ENCODE peak calls at places on chromosomes 1 and 21, in four cellular contexts. One of them, this sample, is unnamed.

GRCh38 chr1:228097333-228098081 is 5.6 kb downstream of the C1orf35 start:
- DNase-seq in lower lobe of right lung: no peak
- DNase-seq in ovary: no peak
- DNase-seq in upper lobe of right lung: peak; percentile 60
- DNase-seq in this sample: no peak

GRCh38 chr1:116934586-116935207 is 25.0 kb downstream of the PTGFRN start:
- DNase-seq in ovary: no peak
- DNase-seq in upper lobe of right lung: no peak
- DNase-seq in lower lobe of right lung: no peak
- DNase-seq in this sample: no peak

GRCh38 chr1:31570228-31570627 is 6.1 kb upstream of the TINAGL1 start:
- DNase-seq in lower lobe of right lung: no peak
- DNase-seq in upper lobe of right lung: peak; percentile 31
- DNase-seq in ovary: no peak
- DNase-seq in this sample: no peak

GRCh38 chr1:86861424-86861823 is 52.5 kb downstream of the SELENOF start:
- DNase-seq in upper lobe of right lung: no peak
- DNase-seq in lower lobe of right lung: no peak
- DNase-seq in ovary: no peak
- DNase-seq in this sample: no peak

GRCh38 chr1:78114034-78114956 is 68.5 kb downstream of the GIPC2 start:
- DNase-seq in lower lobe of right lung: no peak
- DNase-seq in ovary: peak; percentile 44
- DNase-seq in upper lobe of right lung: no peak
- DNase-seq in this sample: no peak

GRCh38 chr1:56034222-56034621 is 545.1 kb downstream of the PLPP3 start:
- DNase-seq in upper lobe of right lung: no peak
- DNase-seq in lower lobe of right lung: no peak
- DNase-seq in ovary: no peak
- DNase-seq in this sample: no peak

GRCh38 chr1:33524586-33524985 is 52.1 kb downstream of the ZSCAN20 start:
- DNase-seq in upper lobe of right lung: no peak
- DNase-seq in ovary: no peak
- DNase-seq in lower lobe of right lung: no peak
- DNase-seq in this sample: no peak

GRCh38 chr1:177517556-177517955 is 346.8 kb downstream of the BRINP2 start:
- DNase-seq in lower lobe of right lung: no peak
- DNase-seq in ovary: no peak
- DNase-seq in upper lobe of right lung: no peak
- DNase-seq in this sample: no peak

GRCh38 chr21:36320421-36321324 is 676 bp downstream of the MORC3 start:
- DNase-seq in lower lobe of right lung: peak; percentile 81
- DNase-seq in upper lobe of right lung: peak; percentile 87
- DNase-seq in ovary: peak; percentile 82
- DNase-seq in this sample: peak; percentile 91

GRCh38 chr1:45552309-45552708 is 1.7 kb downstream of the AKR1A1 start:
- DNase-seq in ovary: no peak
- DNase-seq in lower lobe of right lung: peak; percentile 48
- DNase-seq in upper lobe of right lung: no peak
- DNase-seq in this sample: no peak

GRCh38 chr1:6199298-6200187 is at the start of gene RPL22:
- DNase-seq in upper lobe of right lung: peak; percentile 99
- DNase-seq in ovary: peak; percentile 98
- DNase-seq in lower lobe of right lung: peak; percentile 99
- DNase-seq in this sample: peak; percentile 99

GRCh38 chr1:111481387-111482221 is 7.8 kb downstream of the C1orf162 start:
- DNase-seq in lower lobe of right lung: peak; percentile 88
- DNase-seq in upper lobe of right lung: peak; percentile 90
- DNase-seq in ovary: peak; percentile 86
- DNase-seq in this sample: peak; percentile 91

GRCh38 chr1:112395261-112395831 is 668 bp upstream of the CTTNBP2NL start:
- DNase-seq in lower lobe of right lung: no peak
- DNase-seq in ovary: no peak
- DNase-seq in upper lobe of right lung: no peak
- DNase-seq in this sample: no peak

GRCh38 chr1:241352401-241352800 is 4.6 kb downstream of the RGS7 start:
- DNase-seq in ovary: no peak
- DNase-seq in upper lobe of right lung: no peak
- DNase-seq in lower lobe of right lung: no peak
- DNase-seq in this sample: no peak

GRCh38 chr1:222928212-222928611 is 113.4 kb downstream of the DISP1 start:
- DNase-seq in ovary: peak; percentile 56
- DNase-seq in lower lobe of right lung: peak; percentile 52
- DNase-seq in upper lobe of right lung: peak; percentile 69
- DNase-seq in this sample: peak; percentile 79

GRCh38 chr1:226097866-226098625 is 35.5 kb downstream of the H3-3A start:
- DNase-seq in upper lobe of right lung: no peak
- DNase-seq in lower lobe of right lung: no peak
- DNase-seq in ovary: no peak
- DNase-seq in this sample: no peak

GRCh38 chr1:54289061-54289938 is 89.3 kb downstream of the MRPL37 start:
- DNase-seq in upper lobe of right lung: no peak
- DNase-seq in ovary: no peak
- DNase-seq in lower lobe of right lung: no peak
- DNase-seq in this sample: no peak

GRCh38 chr1:87169250-87169910 is 159.3 kb upstream of the LMO4 start:
- DNase-seq in upper lobe of right lung: no peak
- DNase-seq in lower lobe of right lung: no peak
- DNase-seq in ovary: no peak
- DNase-seq in this sample: no peak

GRCh38 chr1:183926978-183927377 is 110.5 kb downstream of the COLGALT2 start:
- DNase-seq in upper lobe of right lung: no peak
- DNase-seq in ovary: no peak
- DNase-seq in lower lobe of right lung: no peak
- DNase-seq in this sample: no peak

GRCh38 chr21:35697321-35697808 is 363.0 kb downstream of the SETD4 start:
- DNase-seq in ovary: peak; percentile 87
- DNase-seq in upper lobe of right lung: peak; percentile 76
- DNase-seq in lower lobe of right lung: peak; percentile 75
- DNase-seq in this sample: peak; percentile 75

GRCh38 chr1:25568090-25568833 is 24.9 kb downstream of the LDLRAP1 start:
- DNase-seq in upper lobe of right lung: no peak
- DNase-seq in ovary: peak; percentile 55
- DNase-seq in lower lobe of right lung: no peak
- DNase-seq in this sample: no peak

GRCh38 chr1:84855168-84855567 is 37.8 kb downstream of the LPAR3 start:
- DNase-seq in upper lobe of right lung: no peak
- DNase-seq in ovary: no peak
- DNase-seq in lower lobe of right lung: no peak
- DNase-seq in this sample: no peak

GRCh38 chr1:40612345-40612831 is 53.1 kb downstream of the RIMS3 start:
- DNase-seq in upper lobe of right lung: no peak
- DNase-seq in ovary: no peak
- DNase-seq in lower lobe of right lung: no peak
- DNase-seq in this sample: peak; percentile 39

GRCh38 chr1:214319930-214320329 is 39.0 kb downstream of the SMYD2 start:
- DNase-seq in lower lobe of right lung: no peak
- DNase-seq in upper lobe of right lung: no peak
- DNase-seq in ovary: no peak
- DNase-seq in this sample: no peak

GRCh38 chr1:170214980-170215910 is 69.5 kb downstream of the NTMT2 start:
- DNase-seq in upper lobe of right lung: no peak
- DNase-seq in lower lobe of right lung: no peak
- DNase-seq in ovary: peak; percentile 53
- DNase-seq in this sample: peak; percentile 71

GRCh38 chr1:36447450-36447849 is 2.8 kb downstream of the OSCP1 start:
- DNase-seq in ovary: no peak
- DNase-seq in upper lobe of right lung: no peak
- DNase-seq in lower lobe of right lung: no peak
- DNase-seq in this sample: no peak
- H3K27ac ChIP-seq in ovary: no peak overlapping the region
- H3K27ac ChIP-seq in upper lobe of right lung: no peak overlapping the region
- H3K27ac ChIP-seq in lower lobe of right lung: no peak overlapping the region
- H3K27ac ChIP-seq in this sample: no peak overlapping the region

GRCh38 chr1:152535774-152536173 is 21.5 kb downstream of the CRCT1 start:
- DNase-seq in ovary: no peak
- DNase-seq in upper lobe of right lung: no peak
- DNase-seq in lower lobe of right lung: no peak
- DNase-seq in this sample: no peak
- H3K9me3 ChIP-seq in ovary: no peaks in the 10 kb centered on the region
- H3K9me3 ChIP-seq in upper lobe of right lung: no peaks in the 10 kb centered on the region
- H3K9me3 ChIP-seq in lower lobe of right lung: no peaks in the 10 kb centered on the region
- H3K9me3 ChIP-seq in this sample: no peaks in the 10 kb centered on the region

GRCh38 chr1:172588296-172589291 is 55.6 kb downstream of the SUCO start:
- DNase-seq in ovary: no peak
- DNase-seq in upper lobe of right lung: no peak
- DNase-seq in lower lobe of right lung: no peak
- DNase-seq in this sample: no peak

GRCh38 chr1:172585348-172585747 is 52.4 kb downstream of the SUCO start:
- DNase-seq in ovary: no peak
- DNase-seq in upper lobe of right lung: no peak
- DNase-seq in lower lobe of right lung: no peak
- DNase-seq in this sample: no peak

GRCh38 chr1:172585861-172586260 is 52.9 kb downstream of the SUCO start:
- DNase-seq in ovary: no peak
- DNase-seq in lower lobe of right lung: no peak
- DNase-seq in upper lobe of right lung: no peak
- DNase-seq in this sample: no peak

DNA sequence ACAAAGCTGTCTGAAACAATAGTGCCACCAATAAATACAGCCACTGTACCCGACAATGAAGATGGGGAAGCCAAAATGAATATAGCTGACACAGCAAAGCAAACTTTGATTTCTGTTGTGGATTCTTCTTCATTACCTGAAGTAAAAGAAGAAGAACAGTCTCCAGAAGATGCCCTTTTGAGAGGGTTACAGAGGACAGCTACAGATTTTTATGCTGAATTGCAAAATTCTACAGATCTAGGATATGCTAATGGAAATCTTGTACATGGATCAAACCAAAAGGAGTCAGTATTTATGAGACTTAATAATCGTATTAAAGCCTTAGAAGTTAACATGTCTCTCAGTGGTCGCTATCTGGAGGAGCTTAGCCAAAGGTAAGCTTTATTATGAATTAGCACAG is 56.6 kb downstream of the SUCO start:
- DNase-seq in ovary: no peak
- DNase-seq in upper lobe of right lung: no peak
- DNase-seq in lower lobe of right lung: no peak
- DNase-seq in this sample: no peak
- H3K4me1 ChIP-seq in ovary: no peaks in the 10 kb centered on the region
- H3K4me1 ChIP-seq in upper lobe of right lung: no peaks in the 10 kb centered on the region
- H3K4me1 ChIP-seq in lower lobe of right lung: no peaks in the 10 kb centered on the region
- H3K4me1 ChIP-seq in this sample: no peaks in the 10 kb centered on the region

GRCh38 chr1:15802234-15802965 is 5.0 kb downstream of the UQCRHL start:
- DNase-seq in lower lobe of right lung: no peak
- DNase-seq in ovary: no peak
- DNase-seq in upper lobe of right lung: no peak
- DNase-seq in this sample: no peak
- H3K27ac ChIP-seq in lower lobe of right lung: no peak overlapping the region
- H3K27ac ChIP-seq in ovary: no peak overlapping the region
- H3K27ac ChIP-seq in upper lobe of right lung: no peak overlapping the region
- H3K27ac ChIP-seq in this sample: no peak overlapping the region

GRCh38 chr21:44376606-44377005 is 23.2 kb downstream of the TRPM2 start:
- DNase-seq in ovary: peak; percentile 20
- DNase-seq in upper lobe of right lung: peak; percentile 36
- DNase-seq in lower lobe of right lung: no peak
- DNase-seq in this sample: no peak
- H3K9me3 ChIP-seq in ovary: no peaks in the 10 kb centered on the region
- H3K9me3 ChIP-seq in upper lobe of right lung: no peaks in the 10 kb centered on the region
- H3K9me3 ChIP-seq in lower lobe of right lung: no peaks in the 10 kb centered on the region
- H3K9me3 ChIP-seq in this sample: no peaks in the 10 kb centered on the region

GRCh38 chr1:150385537-150386445 is 21.8 kb downstream of the RPRD2 start:
- DNase-seq in ovary: no peak
- DNase-seq in upper lobe of right lung: no peak
- DNase-seq in lower lobe of right lung: no peak
- DNase-seq in this sample: no peak

GRCh38 chr1:150389650-150390049 is 25.7 kb downstream of the RPRD2 start:
- DNase-seq in lower lobe of right lung: no peak
- DNase-seq in ovary: no peak
- DNase-seq in upper lobe of right lung: no peak
- DNase-seq in this sample: no peak

GRCh38 chr1:150388241-150388640 is 24.3 kb downstream of the RPRD2 start:
- DNase-seq in ovary: no peak
- DNase-seq in lower lobe of right lung: no peak
- DNase-seq in upper lobe of right lung: no peak
- DNase-seq in this sample: no peak

GRCh38 chr1:150386546-150387080 is 22.7 kb downstream of the RPRD2 start:
- DNase-seq in ovary: no peak
- DNase-seq in upper lobe of right lung: no peak
- DNase-seq in lower lobe of right lung: no peak
- DNase-seq in this sample: no peak

DNA sequence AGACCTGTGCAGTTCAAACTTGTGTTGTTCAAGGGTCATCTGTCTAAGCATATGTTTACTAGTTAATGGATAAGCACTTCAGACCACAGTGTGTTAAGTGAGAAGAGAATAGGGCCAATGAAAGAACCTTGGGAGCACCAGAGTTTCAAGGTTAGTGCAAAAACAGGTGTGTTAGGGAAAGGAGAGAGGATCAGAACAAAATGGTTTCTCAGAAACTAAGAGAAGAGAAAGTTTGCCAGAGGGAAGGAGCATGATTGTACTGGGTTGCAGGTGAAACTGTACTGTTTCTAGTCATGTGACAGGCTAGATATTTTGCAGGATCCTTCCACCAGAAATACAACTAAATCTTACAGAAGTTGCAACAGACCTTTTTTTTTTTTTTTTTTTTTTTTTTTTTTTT is 23.3 kb downstream of the RPRD2 start:
- DNase-seq in ovary: no peak
- DNase-seq in lower lobe of right lung: no peak
- DNase-seq in upper lobe of right lung: no peak
- DNase-seq in this sample: no peak
- H3K4me1 ChIP-seq in ovary: peaks cover 10% of the 10 kb centered on the region
- H3K4me1 ChIP-seq in lower lobe of right lung: peaks cover 16% of the 10 kb centered on the region
- H3K4me1 ChIP-seq in upper lobe of right lung: peaks cover 15% of the 10 kb centered on the region
- H3K4me1 ChIP-seq in this sample: peaks cover 16% of the 10 kb centered on the region

DNA sequence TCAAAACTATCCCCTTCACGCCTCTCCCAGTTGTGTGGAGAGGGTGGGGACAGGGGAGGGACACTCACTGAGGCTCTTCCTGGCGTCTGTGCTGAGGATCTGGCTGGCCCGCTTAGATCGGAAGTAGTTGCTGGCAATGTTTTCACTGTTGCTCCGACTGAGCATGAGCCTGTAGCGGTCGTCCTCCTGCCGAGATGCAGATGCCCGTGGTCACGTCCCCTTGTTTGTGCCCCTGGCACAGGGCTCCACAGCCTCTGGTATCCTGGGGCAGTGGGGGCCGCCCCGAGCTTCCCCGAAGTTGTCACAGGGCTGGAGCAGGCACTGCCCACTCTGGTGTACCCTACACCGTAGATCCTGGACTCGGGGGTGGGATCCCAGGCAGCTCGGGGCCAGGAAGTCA is 5.0 kb upstream of the DDOST start:
- DNase-seq in upper lobe of right lung: no peak
- DNase-seq in ovary: no peak
- DNase-seq in lower lobe of right lung: no peak
- DNase-seq in this sample: peak; percentile 71
- H3K27ac ChIP-seq in upper lobe of right lung: peak overlapping the region; percentile 7
- H3K27ac ChIP-seq in ovary: no peak overlapping the region
- H3K27ac ChIP-seq in lower lobe of right lung: peak overlapping the region; percentile 56
- H3K27ac ChIP-seq in this sample: peak overlapping the region; percentile 2

GRCh38 chr21:40830836-40831235 is 16.1 kb downstream of the DSCAM start:
- DNase-seq in upper lobe of right lung: no peak
- DNase-seq in lower lobe of right lung: no peak
- DNase-seq in ovary: no peak
- DNase-seq in this sample: no peak
- H3K9me3 ChIP-seq in upper lobe of right lung: no peaks in the 10 kb centered on the region
- H3K9me3 ChIP-seq in lower lobe of right lung: no peaks in the 10 kb centered on the region
- H3K9me3 ChIP-seq in ovary: no peaks in the 10 kb centered on the region
- H3K9me3 ChIP-seq in this sample: no peaks in the 10 kb centered on the region

This sample was measured in right cardiac atrium.